ENCODE peak calls at places on chromosomes 3 and 15, in nine cellular contexts. N is C1 segment of cervical spinal cord; M is 8988T; T is activated T-cell treated with anti-CD3 and anti-CD28 coated beads for 4 hours; L is sciatic nerve; H is Calu3; F is CD8-positive, alpha-beta memory T cell; K is neural progenitor cell; U is sigmoid colon. X is an unnamed sample.
A peak's percentile ranks its signal among the peaks of the same experiment; 100 is the strongest.

GRCh38 chr3:127366383-127366782 is 78.5 kb upstream of the PRR20G start:
- DNase-seq in K (peak; percentile 26), F (no peak), N (no peak), M (no peak), H (no peak), L (no peak), T (no peak), U (no peak), X (no peak)

GRCh38 chr3:152772622-152773021 is 62.3 kb upstream of the P2RY1 start:
- DNase-seq in F (no peak), N (no peak), L (no peak), U (no peak), K (no peak), T (no peak), H (no peak), M (no peak), X (no peak)

GRCh38 chr3:179000144-179000543 is 71.5 kb downstream of the ZMAT3 start:
- DNase-seq in U (no peak), H (no peak), K (no peak), T (no peak), N (no peak), F (no peak), M (no peak), L (no peak), X (no peak)

GRCh38 chr3:150771600-150771999 is 8.6 kb upstream of the SIAH2 start:
- DNase-seq in K (no peak), U (no peak), L (no peak), H (no peak), F (no peak), M (no peak), N (no peak), T (no peak), X (no peak)

GRCh38 chr3:81395739-81396138 is 365.7 kb downstream of the GBE1 start:
- DNase-seq in U (no peak), M (no peak), T (no peak), N (peak; percentile 42), H (no peak), K (peak; percentile 56), L (no peak), F (no peak), X (no peak)

GRCh38 chr3:152405915-152406802 is 137.4 kb downstream of the MBNL1 start:
- DNase-seq in T (no peak), M (no peak), N (no peak), L (no peak), F (no peak), K (no peak), U (no peak), H (no peak), X (no peak)

GRCh38 chr3:138944842-138945645 is 1.9 kb downstream of the FOXL2 start:
- DNase-seq in M (no peak), N (no peak), K (peak; percentile 85), L (no peak), H (peak; percentile 45), F (peak; percentile 13), U (no peak), T (no peak), X (peak; percentile 18)

GRCh38 chr15:53586815-53587214 is 172.6 kb downstream of the WDR72 start:
- DNase-seq in U (peak; percentile 57), L (no peak), N (peak; percentile 9), T (no peak), M (no peak), K (peak; percentile 82), H (peak; percentile 59), F (no peak), X (peak; percentile 73)

GRCh38 chr3:117843356-117843755 is 1133.8 kb downstream of the TUSC7 start:
- DNase-seq in M (no peak), U (no peak), L (no peak), H (no peak), K (no peak), T (no peak), N (no peak), F (no peak), X (no peak)

GRCh38 chr3:133361011-133361410 is 38.8 kb upstream of the BFSP2 start:
- DNase-seq in L (no peak), U (no peak), H (no peak), M (no peak), T (no peak), N (no peak), K (no peak), F (no peak), X (no peak)

GRCh38 chr3:4641863-4642262 is 148.7 kb downstream of the ITPR1 start:
- DNase-seq in U (no peak), F (no peak), N (no peak), M (no peak), L (no peak), K (no peak), H (no peak), T (no peak), X (no peak)

GRCh38 chr3:142445816-142446254 is 2.0 kb downstream of the XRN1 start:
- DNase-seq in L (no peak), N (no peak), K (no peak), T (no peak), H (no peak), M (no peak), U (no peak), F (no peak), X (peak; percentile 31)

GRCh38 chr3:45776291-45776576 is 20.1 kb downstream of the SLC6A20 start:
- DNase-seq in F (no peak), T (no peak), H (no peak), M (no peak), U (no peak), K (no peak), N (no peak), L (no peak), X (no peak)

GRCh38 chr15:78167227-78167888 is 18.2 kb downstream of the IDH3A start:
- DNase-seq in T (no peak), K (no peak), H (no peak), F (peak; percentile 13), M (no peak), U (no peak), L (no peak), N (no peak), X (no peak)

GRCh38 chr3:113769551-113769950 is 22.7 kb downstream of the ATP6V1A start:
- DNase-seq in M (no peak), U (no peak), F (no peak), T (no peak), N (no peak), K (no peak), L (no peak), H (no peak), X (no peak)

GRCh38 chr3:46699846-46700523 is 1.2 kb upstream of the TMIE start:
- DNase-seq in L (peak; percentile 71), T (no peak), K (no peak), M (no peak), N (peak; percentile 39), U (peak; percentile 82), F (no peak), H (no peak), X (peak; percentile 37)

X was measured in transverse colon.